ENCODE peak calls at places on chromosomes 3 and 15, in eight cellular contexts. V is SK-N-SH, M is A549, I is HepG2, D is endothelial cell of umbilical vein, O is H1, G is K562, F is GM12878. Y is an unnamed sample.
A peak's percentile ranks its signal among the peaks of the same experiment; 100 is the strongest.

GRCh38 chr3:26279091-26279490 is 343.5 kb upstream of the LRRC3B start:
- DNase-seq in V (no peak), M (no peak), I (no peak), D (no peak), O (no peak), G (no peak), F (no peak), Y (no peak)

GRCh38 chr3:45341876-45342275 is 46.5 kb upstream of the LARS2 start:
- DNase-seq in V (no peak), M (no peak), I (no peak), D (no peak), O (no peak), G (no peak), F (no peak), Y (no peak)

GRCh38 chr15:92667291-92667904 is 11.8 kb upstream of the FAM174B start:
- DNase-seq in V (no peak), M (peak; percentile 79), I (peak; percentile 46), D (no peak), O (no peak), G (no peak), F (no peak), Y (no peak)

GRCh38 chr15:64681424-64682024 is 93.9 kb downstream of the RBPMS2 start:
- DNase-seq in V (peak; percentile 89), M (peak; percentile 86), I (peak; percentile 72), D (peak; percentile 70), O (peak; percentile 41), G (peak; percentile 73), F (no peak), Y (peak; percentile 61)

GRCh38 chr3:142445816-142446254 is 2.0 kb downstream of the XRN1 start:
- DNase-seq in V (no peak), M (no peak), I (peak; percentile 12), D (peak; percentile 14), O (no peak), G (peak; percentile 30), F (peak; percentile 44), Y (no peak)

GRCh38 chr3:195886181-195887141 is 21.9 kb downstream of the TNK2 start:
- DNase-seq in V (no peak), M (no peak), I (no peak), D (peak; percentile 90), O (no peak), G (peak; percentile 78), F (no peak), Y (no peak)

GRCh38 chr15:80031841-80032240 is 27.6 kb upstream of the ZFAND6 start:
- DNase-seq in V (no peak), M (no peak), I (no peak), D (no peak), O (no peak), G (no peak), F (no peak), Y (no peak)

GRCh38 chr3:53009826-53010539 is 35.9 kb downstream of the SFMBT1 start:
- DNase-seq in V (no peak), M (no peak), I (no peak), D (no peak), O (no peak), G (no peak), F (no peak), Y (no peak)

GRCh38 chr15:78838480-78838879 is 27.2 kb upstream of the ADAMTS7 start:
- DNase-seq in V (no peak), M (no peak), I (no peak), D (no peak), O (no peak), G (no peak), F (no peak), Y (no peak)

GRCh38 chr3:129650256-129650872 is 43.9 kb upstream of the PLXND1 start:
- DNase-seq in V (peak; percentile 58), M (peak; percentile 75), I (peak; percentile 48), D (peak; percentile 80), O (no peak), G (peak; percentile 74), F (no peak), Y (peak; percentile 65)

GRCh38 chr15:66780172-66780972 is 78.3 kb downstream of the SMAD6 start:
- DNase-seq in V (no peak), M (peak; percentile 44), I (no peak), D (no peak), O (no peak), G (no peak), F (no peak), Y (no peak)

GRCh38 chr3:42635111-42635510 is 18.4 kb upstream of the ZBTB47 start:
- DNase-seq in V (no peak), M (peak; percentile 49), I (no peak), D (peak; percentile 33), O (no peak), G (peak; percentile 58), F (no peak), Y (no peak)

GRCh38 chr3:77081240-77081661 is 41.4 kb downstream of the ROBO2 start:
- DNase-seq in V (no peak), M (no peak), I (no peak), D (no peak), O (no peak), G (no peak), F (no peak), Y (no peak)

GRCh38 chr15:97791824-97792792 is 168.4 kb upstream of the ARRDC4 start:
- DNase-seq in V (no peak), M (no peak), I (no peak), D (no peak), O (no peak), G (no peak), F (no peak), Y (no peak)

DNA sequence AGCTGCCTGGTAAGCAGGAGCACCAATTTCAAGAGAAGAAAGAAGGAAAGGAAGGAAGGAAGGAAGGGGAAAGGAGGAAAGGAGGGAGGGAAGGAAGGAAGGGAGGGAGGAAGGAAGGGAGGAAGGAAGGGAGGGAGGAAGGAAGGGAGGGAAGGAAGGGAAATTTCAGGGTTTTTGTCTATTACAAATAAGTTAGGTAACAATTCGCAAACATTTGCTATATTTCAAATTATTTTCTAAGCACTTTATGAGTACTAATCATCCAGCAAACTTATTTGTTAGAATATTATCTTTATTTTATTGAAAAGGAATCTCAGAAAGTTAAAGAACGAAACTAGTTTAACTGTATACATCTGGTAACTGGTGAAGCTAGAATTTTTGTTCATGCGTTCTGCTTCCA is 921.7 kb downstream of the TBL1XR1 start:
- DNase-seq in V (no peak), M (no peak), I (no peak), D (no peak), O (no peak), G (no peak), F (no peak), Y (no peak)
- H3K4me1 ChIP-seq in V (no peaks in the 10 kb centered on the region), M (no peaks in the 10 kb centered on the region), I (no peaks in the 10 kb centered on the region), D (no peaks in the 10 kb centered on the region), O (no peaks in the 10 kb centered on the region), G (no peaks in the 10 kb centered on the region), F (no peaks in the 10 kb centered on the region), Y (no peaks in the 10 kb centered on the region)

DNA sequence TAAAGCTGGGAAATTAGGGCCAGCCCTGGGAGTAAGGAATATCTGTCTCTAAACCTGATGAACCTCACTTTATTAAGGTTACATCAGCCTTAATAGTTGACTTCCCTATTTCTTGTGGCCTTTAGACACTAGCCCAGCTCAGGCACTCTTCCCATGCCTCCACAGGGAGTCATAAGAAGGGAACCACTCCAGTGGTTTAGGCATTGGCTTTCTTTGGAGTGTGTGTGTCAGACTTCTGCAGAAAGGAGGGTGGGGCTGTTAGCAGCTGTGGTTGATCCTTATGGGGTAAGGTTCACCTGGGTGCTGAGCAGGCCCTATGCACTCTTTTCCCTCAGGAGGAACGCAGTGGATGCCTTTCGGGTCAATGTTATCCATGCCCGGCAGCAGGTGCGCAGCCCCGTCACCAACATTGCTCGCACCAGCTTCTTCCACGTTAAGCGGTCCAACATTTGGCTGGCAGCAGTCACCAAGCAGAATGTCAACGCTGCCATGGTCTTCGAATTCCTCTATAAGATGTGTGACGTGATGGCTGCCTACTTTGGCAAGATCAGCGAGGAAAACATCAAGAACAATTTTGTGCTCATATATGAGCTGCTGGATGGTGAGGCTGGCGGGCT is 4.0 kb downstream of the AP2M1 start:
- DNase-seq in V (no peak), M (no peak), I (no peak), D (no peak), O (no peak), G (no peak), F (no peak), Y (no peak)
- TF ChIP-seq MAX in V (no peak), M (no peak), I (no peak), D (no peak), O (no peak), G (no peak), F (no peak), Y (no peak)

GRCh38 chr3:184068344-184068743 is 15.5 kb downstream of the HTR3C start:
- DNase-seq in V (no peak), M (no peak), I (no peak), D (no peak), O (no peak), G (no peak), F (no peak), Y (no peak)
- H3K4me1 ChIP-seq in V (no peaks in the 10 kb centered on the region), M (no peaks in the 10 kb centered on the region), I (no peaks in the 10 kb centered on the region), D (no peaks in the 10 kb centered on the region), O (no peaks in the 10 kb centered on the region), G (peaks cover 11% of the 10 kb centered on the region), F (no peaks in the 10 kb centered on the region), Y (no peaks in the 10 kb centered on the region)

GRCh38 chr15:100133981-100134711 is 207.6 kb downstream of the ADAMTS17 start:
- DNase-seq in V (no peak), M (no peak), I (no peak), D (no peak), O (no peak), G (no peak), F (no peak), Y (no peak)

GRCh38 chr15:100132309-100132708 is 209.5 kb downstream of the ADAMTS17 start:
- DNase-seq in V (no peak), M (no peak), I (no peak), D (no peak), O (no peak), G (no peak), F (no peak), Y (no peak)

GRCh38 chr15:100133001-100133400 is 208.8 kb downstream of the ADAMTS17 start:
- DNase-seq in V (no peak), M (no peak), I (no peak), D (no peak), O (no peak), G (no peak), F (no peak), Y (no peak)

GRCh38 chr15:100129677-100130076 is 212.1 kb downstream of the ADAMTS17 start:
- DNase-seq in V (no peak), M (no peak), I (peak; percentile 11), D (no peak), O (no peak), G (no peak), F (no peak), Y (peak; percentile 15)

DNA sequence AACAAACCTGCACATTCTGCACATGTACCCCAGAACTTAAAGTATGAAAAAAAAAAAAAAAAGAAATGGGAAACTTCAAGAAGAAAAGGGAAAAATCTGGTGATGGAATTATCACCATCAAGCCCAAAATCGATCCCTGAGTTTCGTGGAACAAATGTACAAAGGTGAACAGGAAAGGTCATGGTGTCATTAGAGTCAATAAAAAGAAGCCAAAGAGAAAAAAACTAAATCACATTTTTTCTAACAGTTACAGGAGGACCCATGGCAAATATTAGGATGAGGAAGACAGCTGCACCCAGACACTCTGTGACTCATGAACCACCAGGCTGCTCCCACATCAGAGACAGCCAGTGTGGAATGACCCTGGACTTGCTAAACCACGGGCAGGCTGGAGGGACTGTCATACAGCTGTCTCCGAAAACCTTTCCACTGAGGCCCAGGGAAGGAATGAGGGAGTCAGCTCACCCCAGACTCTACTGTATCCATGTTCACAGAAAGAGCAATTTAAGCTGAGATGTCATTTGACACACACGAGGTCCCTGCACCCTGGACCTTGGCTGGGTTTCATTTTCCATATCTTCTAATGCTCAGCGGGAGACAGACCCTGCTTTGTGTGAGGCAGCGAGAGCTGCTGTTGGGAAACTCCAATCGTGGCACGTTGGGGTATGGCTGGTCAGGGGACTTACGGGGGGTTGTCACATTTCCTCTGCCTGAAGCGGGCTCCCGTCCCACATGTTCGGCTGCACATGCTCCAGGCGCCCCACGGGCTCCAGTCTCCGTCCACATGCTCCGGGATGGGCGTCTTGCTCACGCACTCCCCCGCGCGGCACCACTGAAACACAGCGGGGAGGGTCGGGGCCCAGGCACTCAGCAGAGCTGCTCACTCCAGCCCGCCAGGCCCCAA is 210.2 kb downstream of the ADAMTS17 start:
- DNase-seq in V (no peak), M (peak; percentile 57), I (peak; percentile 61), D (peak; percentile 25), O (no peak), G (peak; percentile 72), F (no peak), Y (no peak)
- TF ChIP-seq MAX in V (no peak), M (peak; percentile 92), I (peak; percentile 97), D (no peak), O (peak; percentile 73), G (peak; percentile 92), F (no peak), Y (no peak)